ENCODE peak calls at places on chromosome X, in ten cellular contexts. J is suprapubic skin, W is lung, E is HepG2, H is lower lobe of right lung, Y is nephron progenitor cell, D is astrocyte of the spinal cord, L is pancreas, S is neural crest cell, P is RWPE1. M is an unnamed sample.

GRCh38 chrX:136028383-136028984 is 43.2 kb downstream of the SLC9A6 start:
- DNase-seq in J (no peak), W (no peak), E (peak; percentile 23), H (no peak), Y (no peak), D (peak; percentile 72), L (no peak), S (no peak), P (peak; percentile 18), M (no peak)

GRCh38 chrX:38664285-38664684 is 102.9 kb downstream of the TSPAN7 start:
- DNase-seq in J (no peak), W (no peak), E (peak; percentile 13), H (no peak), Y (peak; percentile 20), D (peak; percentile 22), L (no peak), S (peak; percentile 20), P (peak; percentile 13), M (no peak)

GRCh38 chrX:52422884-52423283 is 54.1 kb downstream of the XAGE2 start:
- DNase-seq in J (no peak), W (no peak), E (no peak), H (no peak), Y (no peak), D (peak; percentile 59), L (no peak), S (no peak), P (no peak), M (no peak)

GRCh38 chrX:41881166-41881565 is 42.2 kb downstream of the CASK start:
- DNase-seq in J (no peak), W (no peak), E (no peak), H (no peak), Y (no peak), D (no peak), L (no peak), S (no peak), P (no peak), M (no peak)

GRCh38 chrX:68234171-68234910 is 199.0 kb downstream of the OPHN1 start:
- DNase-seq in J (no peak), W (no peak), E (no peak), H (no peak), Y (no peak), D (no peak), L (no peak), S (no peak), P (no peak), M (no peak)

GRCh38 chrX:77444075-77444474 is 3.1 kb upstream of the FGF16 start:
- DNase-seq in J (no peak), W (no peak), E (no peak), H (no peak), Y (no peak), D (no peak), L (no peak), S (no peak), P (no peak), M (no peak)

GRCh38 chrX:91414710-91415109 is 19.9 kb upstream of the PABPC5 start:
- DNase-seq in J (no peak), W (no peak), E (no peak), H (no peak), Y (peak; percentile 23), D (no peak), L (no peak), S (no peak), P (no peak), M (no peak)

GRCh38 chrX:109629310-109629709 is 4.3 kb upstream of the KCNE5 start:
- DNase-seq in J (no peak), W (no peak), E (no peak), H (no peak), Y (no peak), D (peak; percentile 22), L (no peak), S (no peak), P (no peak), M (no peak)

GRCh38 chrX:23374291-23374690 is 39.6 kb downstream of the PTCHD1 start:
- DNase-seq in J (no peak), W (no peak), E (no peak), H (no peak), Y (no peak), D (no peak), L (no peak), S (no peak), P (no peak), M (no peak)

GRCh38 chrX:39171686-39172085 is 370.4 kb downstream of the MID1IP1 start:
- DNase-seq in J (no peak), W (no peak), E (no peak), H (no peak), Y (no peak), D (no peak), L (no peak), S (no peak), P (no peak), M (no peak)

GRCh38 chrX:13377537-13377936 is 57.7 kb upstream of the ATXN3L start:
- DNase-seq in J (no peak), W (no peak), E (no peak), H (no peak), Y (no peak), D (peak; percentile 84), L (no peak), S (no peak), P (no peak), M (no peak)

GRCh38 chrX:30819080-30819479 is 70.0 kb downstream of the TAB3 start:
- DNase-seq in J (no peak), W (no peak), E (no peak), H (no peak), Y (no peak), D (no peak), L (no peak), S (no peak), P (no peak), M (no peak)

GRCh38 chrX:107628662-107629532 is 587 bp downstream of the PRPS1 start:
- DNase-seq in J (peak; percentile 61), W (peak; percentile 32), E (peak; percentile 25), H (peak; percentile 46), Y (peak; percentile 15), D (peak; percentile 27), L (peak; percentile 23), S (peak; percentile 3), P (peak; percentile 45), M (no peak)

GRCh38 chrX:120677017-120677652 is 47.3 kb upstream of the C1GALT1C1 start:
- DNase-seq in J (no peak), W (no peak), E (no peak), H (no peak), Y (no peak), D (no peak), L (no peak), S (no peak), P (no peak), M (no peak)

GRCh38 chrX:128818690-128819089 is 704.6 kb downstream of the SMARCA1 start:
- DNase-seq in J (no peak), W (no peak), E (peak; percentile 35), H (no peak), Y (no peak), D (no peak), L (no peak), S (no peak), P (no peak), M (no peak)

GRCh38 chrX:128816919-128817318 is 706.4 kb downstream of the SMARCA1 start:
- DNase-seq in J (no peak), W (no peak), E (peak; percentile 22), H (no peak), Y (peak; percentile 5), D (no peak), L (no peak), S (peak; percentile 13), P (no peak), M (no peak)
- TF ChIP-seq CTCF in J (no peak), W (no peak), E (peak; percentile 42), H (peak; percentile 17), Y (peak; percentile 61), D (peak; percentile 11), L (peak; percentile 29), S (peak; percentile 70), P (no peak), M (no peak)

DNA sequence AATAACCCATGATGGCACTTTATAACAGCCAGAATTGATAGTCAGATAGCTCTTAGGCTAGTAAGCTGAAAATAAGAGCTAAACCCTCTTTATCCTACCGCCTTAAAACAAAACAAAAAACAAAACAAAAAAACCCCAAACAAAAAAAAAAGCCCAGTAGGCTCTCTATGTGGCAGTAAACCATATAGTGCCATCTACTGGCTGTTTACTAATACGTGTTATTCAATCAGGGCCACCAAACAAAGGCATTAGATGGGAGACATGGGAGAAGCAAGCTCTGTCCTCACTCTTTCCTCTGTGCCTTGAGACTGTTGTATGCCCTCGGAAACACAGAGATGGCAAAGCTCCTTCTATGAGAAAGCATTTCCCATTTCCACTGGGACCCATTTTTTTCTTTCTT is 148.8 kb upstream of the MID1 start:
- DNase-seq in J (no peak), W (no peak), E (no peak), H (no peak), Y (peak; percentile 9), D (peak; percentile 37), L (no peak), S (no peak), P (no peak), M (no peak)
- TF ChIP-seq CTCF in J (no peak), W (no peak), E (no peak), H (peak; percentile 34), Y (peak; percentile 44), D (peak; percentile 40), L (peak; percentile 36), S (peak; percentile 62), P (peak; percentile 11), M (no peak)

GRCh38 chrX:17164936-17165335 is 210.1 kb upstream of the NHS start:
- DNase-seq in J (no peak), W (no peak), E (no peak), H (no peak), Y (no peak), D (peak; percentile 72), L (no peak), S (no peak), P (no peak), M (no peak)

GRCh38 chrX:17161991-17162390 is 213.0 kb upstream of the NHS start:
- DNase-seq in J (no peak), W (no peak), E (no peak), H (no peak), Y (no peak), D (no peak), L (no peak), S (no peak), P (no peak), M (no peak)

GRCh38 chrX:17164079-17164478 is 210.9 kb upstream of the NHS start:
- DNase-seq in J (no peak), W (no peak), E (no peak), H (no peak), Y (no peak), D (no peak), L (no peak), S (no peak), P (no peak), M (no peak)

GRCh38 chrX:17160971-17161370 is 214.0 kb upstream of the NHS start:
- DNase-seq in J (no peak), W (no peak), E (no peak), H (no peak), Y (no peak), D (no peak), L (no peak), S (no peak), P (peak; percentile 8), M (no peak)
- TF ChIP-seq CTCF in J (no peak), W (no peak), E (no peak), H (no peak), Y (no peak), D (peak; percentile 1), L (no peak), S (peak; percentile 43), P (no peak), M (no peak)

DNA sequence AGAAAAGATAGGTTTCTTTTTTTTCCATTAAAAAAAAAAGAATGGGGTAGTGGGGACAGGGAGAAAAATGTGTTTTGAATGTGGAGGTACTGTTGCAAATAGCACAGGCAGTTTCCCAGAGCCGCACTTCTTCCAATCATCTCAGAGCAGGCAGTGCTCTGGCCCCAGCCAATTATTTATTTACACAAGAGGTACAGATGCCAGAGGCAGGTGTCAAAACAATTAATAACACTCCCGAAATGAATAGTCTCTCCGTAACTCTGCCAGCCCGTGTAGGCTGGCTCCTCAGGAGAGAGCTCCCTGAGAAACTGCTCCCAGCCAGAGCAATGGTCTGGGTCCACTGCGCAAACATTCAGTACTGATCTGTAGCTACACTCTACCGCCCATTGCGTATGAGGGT is 130.8 kb upstream of the IL1RAPL2 start:
- DNase-seq in J (no peak), W (no peak), E (no peak), H (no peak), Y (no peak), D (no peak), L (no peak), S (no peak), P (no peak), M (no peak)
- TF ChIP-seq CTCF in J (no peak), W (no peak), E (no peak), H (no peak), Y (no peak), D (no peak), L (no peak), S (no peak), P (no peak), M (no peak)